ENCODE peak calls at places on chromosomes 1 and 21, in ten cellular contexts. V is effector memory CD4-positive, alpha-beta T cell; N is RWPE2; A is NCI-H774; U is EL; Y is kidney; M is DMS153; O is stimulated activated CD4-positive, alpha-beta T cell treated with anti-CD3 and anti-CD28 coated beads, TNF-alpha, amount 100 ng/mL, for 1 hour; T is NCI-H1694; W is ecto neural progenitor cell. G is an unnamed sample.

GRCh38 chr1:10444248-10444647 is 5.6 kb upstream of the CORT start:
- DNase-seq in V (no peak), N (no peak), A (no peak), U (no peak), Y (no peak), M (no peak), O (no peak), T (no peak), W (no peak), G (no peak)

GRCh38 chr1:110393691-110394564 is 3.1 kb upstream of the SLC16A4 start:
- DNase-seq in V (no peak), N (no peak), A (no peak), U (peak; percentile 83), Y (no peak), M (no peak), O (no peak), T (no peak), W (no peak), G (no peak)

GRCh38 chr1:225451340-225451739 is 23.5 kb upstream of the LBR start:
- DNase-seq in V (no peak), N (no peak), A (no peak), U (no peak), Y (peak; percentile 22), M (no peak), O (no peak), T (no peak), W (no peak), G (no peak)

GRCh38 chr1:182652933-182653332 is 31.5 kb downstream of the RGS8 start:
- DNase-seq in V (no peak), N (no peak), A (no peak), U (no peak), Y (no peak), M (no peak), O (no peak), T (no peak), W (no peak), G (no peak)

GRCh38 chr21:39313042-39313456 is 383 bp downstream of the BRWD1 start:
- DNase-seq in V (peak; percentile 16), N (peak; percentile 54), A (no peak), U (no peak), Y (peak; percentile 90), M (no peak), O (no peak), T (no peak), W (no peak), G (no peak)

GRCh38 chr1:84632975-84633427 is 57.3 kb downstream of the SSX2IP start:
- DNase-seq in V (no peak), N (no peak), A (no peak), U (peak; percentile 80), Y (no peak), M (peak; percentile 44), O (no peak), T (no peak), W (no peak), G (no peak)

GRCh38 chr1:10280442-10281350 is 70.3 kb downstream of the KIF1B start:
- DNase-seq in V (no peak), N (no peak), A (no peak), U (peak; percentile 18), Y (no peak), M (no peak), O (no peak), T (no peak), W (no peak), G (no peak)

GRCh38 chr1:20578721-20579380 is 10.0 kb upstream of the CDA start:
- DNase-seq in V (no peak), N (no peak), A (no peak), U (peak; percentile 37), Y (no peak), M (no peak), O (no peak), T (no peak), W (no peak), G (no peak)

GRCh38 chr1:228217551-228218344 is 9.9 kb downstream of the OBSCN start:
- DNase-seq in V (no peak), N (no peak), A (no peak), U (no peak), Y (no peak), M (no peak), O (no peak), T (no peak), W (no peak), G (no peak)

GRCh38 chr1:55876276-55877060 is 661.3 kb upstream of the USP24 start:
- DNase-seq in V (no peak), N (no peak), A (no peak), U (no peak), Y (no peak), M (no peak), O (no peak), T (no peak), W (no peak), G (no peak)

GRCh38 chr1:188429385-188429784 is 1600.6 kb downstream of the PLA2G4A start:
- DNase-seq in V (no peak), N (no peak), A (no peak), U (no peak), Y (no peak), M (no peak), O (no peak), T (no peak), W (no peak), G (no peak)

GRCh38 chr1:12124693-12125421 is 41.9 kb upstream of the TNFRSF1B start:
- DNase-seq in V (peak; percentile 70), N (no peak), A (no peak), U (peak; percentile 68), Y (peak; percentile 85), M (peak; percentile 49), O (peak; percentile 71), T (peak; percentile 35), W (peak; percentile 82), G (no peak)

GRCh38 chr1:118300808-118301207 is 115.8 kb upstream of the SPAG17 start:
- DNase-seq in V (no peak), N (no peak), A (no peak), U (no peak), Y (no peak), M (no peak), O (no peak), T (no peak), W (no peak), G (no peak)

GRCh38 chr1:52914463-52914862 is 7.1 kb downstream of the ECHDC2 start:
- DNase-seq in V (no peak), N (no peak), A (no peak), U (no peak), Y (no peak), M (no peak), O (no peak), T (no peak), W (peak; percentile 20), G (no peak)

GRCh38 chr1:229825042-229825441 is 199.0 kb downstream of the URB2 start:
- DNase-seq in V (no peak), N (no peak), A (no peak), U (no peak), Y (no peak), M (no peak), O (no peak), T (no peak), W (no peak), G (no peak)

GRCh38 chr1:27979151-27979858 is 19.5 kb downstream of the XKR8 start:
- DNase-seq in V (no peak), N (no peak), A (no peak), U (peak; percentile 62), Y (no peak), M (peak; percentile 55), O (no peak), T (no peak), W (no peak), G (no peak)

GRCh38 chr1:25616080-25616931 is at the start of gene MAN1C1:
- DNase-seq in V (peak; percentile 72), N (peak; percentile 83), A (peak; percentile 81), U (peak; percentile 90), Y (peak; percentile 96), M (peak; percentile 90), O (peak; percentile 80), T (no peak), W (peak; percentile 96), G (peak; percentile 90)

GRCh38 chr1:203006948-203007871 is at the start of gene TMEM183A:
- DNase-seq in V (peak; percentile 94), N (peak; percentile 97), A (peak; percentile 97), U (peak; percentile 97), Y (peak; percentile 99), M (peak; percentile 97), O (peak; percentile 91), T (peak; percentile 89), W (peak; percentile 98), G (peak; percentile 96)

GRCh38 chr1:17287377-17287776 is 20.6 kb upstream of the PADI4 start:
- DNase-seq in V (no peak), N (peak; percentile 85), A (no peak), U (peak; percentile 91), Y (no peak), M (no peak), O (no peak), T (no peak), W (no peak), G (no peak)

GRCh38 chr1:26696191-26696644 is 403 bp downstream of the ARID1A start:
- DNase-seq in V (no peak), N (no peak), A (no peak), U (no peak), Y (peak; percentile 84), M (no peak), O (no peak), T (no peak), W (no peak), G (no peak)

GRCh38 chr1:68571499-68571898 is 74.6 kb upstream of the DEPDC1 start:
- DNase-seq in V (no peak), N (no peak), A (no peak), U (no peak), Y (no peak), M (no peak), O (no peak), T (no peak), W (no peak), G (no peak)

GRCh38 chr21:15437873-15438272 is 291.9 kb upstream of the USP25 start:
- DNase-seq in V (no peak), N (no peak), A (no peak), U (peak; percentile 47), Y (no peak), M (peak; percentile 1), O (no peak), T (no peak), W (no peak), G (no peak)

GRCh38 chr1:3111616-3112021 is 42.6 kb downstream of the PRDM16 start:
- DNase-seq in V (no peak), N (no peak), A (no peak), U (no peak), Y (no peak), M (no peak), O (no peak), T (no peak), W (no peak), G (no peak)

GRCh38 chr1:162003825-162004205 is 19.9 kb downstream of the OLFML2B start:
- DNase-seq in V (no peak), N (no peak), A (no peak), U (peak; percentile 96), Y (peak; percentile 72), M (peak; percentile 73), O (no peak), T (no peak), W (no peak), G (no peak)

G was measured in NCI-H187.